ENCODE peak calls at places on chromosome 13, in nine cellular contexts. J is activated T-helper 1 cell treated with anti-CD3 and anti-CD28 coated beads, Interleukin-12 subunit alpha, Interleukin-12 subunit beta, Interleukin-2, Interleukin-4 antibody, amounts not matched to agents 30 ng/mL and 10 ng/mL and 1 ng/mL, durations not matched to agents 14 hours and 24 hours and 36 hours; P is stimulated activated CD8-positive, alpha-beta memory T cell treated with anti-CD3 and anti-CD28 coated beads, Interleukin-15, amount 100 ng/mL, for 24 hours; G is stimulated activated CD4-positive, alpha-beta T cell treated with anti-CD3 and anti-CD28 coated beads, Interleukin-4, amount 100 ng/mL, for 48 hours; N is amygdala; M is non-pigmented ciliary epithelial cell; R is GM12865; O is osteocyte; I is fibroblast of pulmonary artery. Z is an unnamed sample.

GRCh38 chr13:33520480-33520839 is 234.9 kb upstream of the STARD13 start:
- DNase-seq in G (no peak), N (no peak), J (no peak), O (no peak), R (no peak), I (no peak), P (no peak), M (no peak), Z (no peak)

GRCh38 chr13:111027481-111028439 is 87.3 kb upstream of the ARHGEF7 start:
- DNase-seq in M (no peak), O (no peak), R (no peak), P (no peak), N (no peak), G (no peak), I (no peak), J (no peak), Z (no peak)

GRCh38 chr13:85411608-85412007 is 387.6 kb downstream of the SLITRK6 start:
- DNase-seq in G (no peak), R (no peak), M (no peak), J (no peak), O (no peak), I (no peak), N (no peak), P (no peak), Z (no peak)

GRCh38 chr13:61128850-61129645 is 286.6 kb downstream of the PCDH20 start:
- DNase-seq in I (no peak), G (no peak), R (no peak), N (no peak), M (no peak), P (no peak), J (no peak), O (no peak), Z (no peak)

GRCh38 chr13:73331556-73331955 is 272.8 kb downstream of the KLF5 start:
- DNase-seq in N (no peak), G (no peak), O (no peak), I (no peak), P (no peak), M (no peak), J (no peak), R (no peak), Z (no peak)

GRCh38 chr13:26760835-26761582 is 423 bp upstream of the GPR12 start:
- DNase-seq in M (no peak), N (no peak), P (no peak), R (no peak), G (no peak), O (no peak), I (no peak), J (no peak), Z (no peak)

GRCh38 chr13:109874444-109874920 is 88.1 kb upstream of the IRS2 start:
- DNase-seq in I (peak; percentile 7), M (no peak), J (no peak), O (no peak), N (no peak), G (no peak), P (no peak), R (no peak), Z (no peak)

GRCh38 chr13:100363874-100364273 is 224.7 kb downstream of the GGACT start:
- DNase-seq in I (peak; percentile 3), J (no peak), O (no peak), R (no peak), N (no peak), G (no peak), M (no peak), P (no peak), Z (no peak)

GRCh38 chr13:102877285-102877684 is 31.5 kb downstream of the ERCC5 start:
- DNase-seq in M (peak; percentile 34), J (no peak), N (no peak), G (no peak), O (no peak), I (peak; percentile 75), R (no peak), P (no peak), Z (no peak)

GRCh38 chr13:44267966-44268365 is 105.7 kb upstream of the SERP2 start:
- DNase-seq in I (peak; percentile 90), G (no peak), R (no peak), O (no peak), P (no peak), J (no peak), M (peak; percentile 83), N (no peak), Z (peak; percentile 34)

GRCh38 chr13:24625870-24626419 is 54.3 kb upstream of the ATP12A start:
- DNase-seq in J (no peak), G (no peak), P (no peak), M (no peak), I (no peak), O (peak; percentile 15), R (peak; percentile 58), N (no peak), Z (no peak)

GRCh38 chr13:46295531-46296464 is 84.1 kb downstream of the LRRC63 start:
- DNase-seq in P (no peak), N (no peak), O (no peak), R (peak; percentile 62), G (no peak), M (peak; percentile 82), I (peak; percentile 98), J (peak; percentile 48), Z (peak; percentile 94)

GRCh38 chr13:94154362-94154761 is 325.1 kb downstream of the DCT start:
- DNase-seq in M (no peak), G (no peak), O (no peak), P (no peak), J (no peak), R (no peak), N (no peak), I (peak; percentile 56), Z (peak; percentile 44)

GRCh38 chr13:50365683-50366391 is 350.6 kb downstream of the KCNRG start:
- DNase-seq in G (peak; percentile 16), N (no peak), O (no peak), I (no peak), R (peak; percentile 86), J (peak; percentile 54), M (no peak), P (no peak), Z (no peak)

GRCh38 chr13:112963641-112964040 is 5.4 kb upstream of the MCF2L start:
- DNase-seq in R (no peak), J (no peak), N (no peak), I (no peak), M (no peak), O (no peak), G (no peak), P (no peak), Z (no peak)

GRCh38 chr13:75485286-75486062 is 3.5 kb upstream of the TBC1D4 start:
- DNase-seq in P (no peak), R (no peak), I (peak; percentile 59), J (no peak), N (no peak), G (no peak), O (no peak), M (peak; percentile 70), Z (peak; percentile 21)

GRCh38 chr13:43304449-43304848 is 281.1 kb downstream of the DNAJC15 start:
- DNase-seq in I (no peak), J (no peak), N (no peak), R (no peak), G (no peak), O (no peak), P (no peak), M (no peak), Z (no peak)

GRCh38 chr13:33316890-33317289 is 31.3 kb upstream of the STARD13 start:
- DNase-seq in P (no peak), G (no peak), O (no peak), J (no peak), M (no peak), N (no peak), R (no peak), I (no peak), Z (no peak)

GRCh38 chr13:32905063-32905863 is 111.0 kb upstream of the KL start:
- DNase-seq in J (no peak), P (no peak), R (peak; percentile 55), O (no peak), N (no peak), M (no peak), I (no peak), G (no peak), Z (no peak)

GRCh38 chr13:50401721-50402510 is 386.7 kb downstream of the KCNRG start:
- DNase-seq in P (no peak), I (peak; percentile 75), N (no peak), R (no peak), J (no peak), O (no peak), G (no peak), M (no peak), Z (peak; percentile 38)

GRCh38 chr13:42893346-42893745 is 98.7 kb downstream of the EPSTI1 start:
- DNase-seq in J (no peak), G (no peak), R (no peak), N (no peak), M (no peak), P (no peak), I (peak; percentile 81), O (no peak), Z (no peak)

Z was measured in AG04449.